ENCODE peak calls at places on chromosomes 1 and 21, in nine cellular contexts. One of them, this sample, is unnamed.

GRCh38 chr1:106049595-106049994 is 1006.9 kb upstream of the PRMT6 start:
- DNase-seq in cardiac muscle cell: no peak
- DNase-seq in mesenchymal stem cell: no peak
- DNase-seq in caudate nucleus: no peak
- DNase-seq in CD8-positive, alpha-beta T cell: no peak
- DNase-seq in spleen: no peak
- DNase-seq in H9: no peak
- DNase-seq in RWPE1: no peak
- DNase-seq in A549: no peak
- DNase-seq in this sample: no peak

GRCh38 chr1:219210067-219210466 is 36.4 kb downstream of the LYPLAL1 start:
- DNase-seq in cardiac muscle cell: no peak
- DNase-seq in mesenchymal stem cell: no peak
- DNase-seq in caudate nucleus: no peak
- DNase-seq in CD8-positive, alpha-beta T cell: no peak
- DNase-seq in spleen: no peak
- DNase-seq in H9: no peak
- DNase-seq in RWPE1: no peak
- DNase-seq in A549: peak
- DNase-seq in this sample: no peak

GRCh38 chr1:84569216-84569615 is 5.0 kb downstream of the CTBS start:
- DNase-seq in cardiac muscle cell: no peak
- DNase-seq in mesenchymal stem cell: no peak
- DNase-seq in caudate nucleus: no peak
- DNase-seq in CD8-positive, alpha-beta T cell: no peak
- DNase-seq in spleen: no peak
- DNase-seq in H9: no peak
- DNase-seq in RWPE1: no peak
- DNase-seq in A549: no peak
- DNase-seq in this sample: no peak

GRCh38 chr1:56797079-56797685 is 22.0 kb downstream of the FYB2 start:
- DNase-seq in cardiac muscle cell: no peak
- DNase-seq in mesenchymal stem cell: no peak
- DNase-seq in caudate nucleus: no peak
- DNase-seq in CD8-positive, alpha-beta T cell: no peak
- DNase-seq in spleen: no peak
- DNase-seq in H9: no peak
- DNase-seq in RWPE1: peak
- DNase-seq in A549: no peak
- DNase-seq in this sample: no peak

GRCh38 chr1:19484338-19484792 is 974 bp downstream of the CAPZB start:
- DNase-seq in cardiac muscle cell: no peak
- DNase-seq in mesenchymal stem cell: no peak
- DNase-seq in caudate nucleus: no peak
- DNase-seq in CD8-positive, alpha-beta T cell: no peak
- DNase-seq in spleen: peak
- DNase-seq in H9: peak
- DNase-seq in RWPE1: peak
- DNase-seq in A549: no peak
- DNase-seq in this sample: no peak

GRCh38 chr1:209349372-209350324 is 233.9 kb upstream of the CAMK1G start:
- DNase-seq in cardiac muscle cell: peak
- DNase-seq in mesenchymal stem cell: peak
- DNase-seq in caudate nucleus: no peak
- DNase-seq in CD8-positive, alpha-beta T cell: no peak
- DNase-seq in spleen: no peak
- DNase-seq in H9: no peak
- DNase-seq in RWPE1: no peak
- DNase-seq in A549: no peak
- DNase-seq in this sample: no peak

GRCh38 chr1:44239337-44239960 is 26.2 kb downstream of the DMAP1 start:
- DNase-seq in cardiac muscle cell: peak
- DNase-seq in mesenchymal stem cell: peak
- DNase-seq in caudate nucleus: no peak
- DNase-seq in CD8-positive, alpha-beta T cell: no peak
- DNase-seq in spleen: peak
- DNase-seq in H9: peak
- DNase-seq in RWPE1: peak
- DNase-seq in A549: no peak
- DNase-seq in this sample: no peak

GRCh38 chr21:42518216-42518615 is 4.6 kb downstream of the SLC37A1 start:
- DNase-seq in cardiac muscle cell: peak
- DNase-seq in mesenchymal stem cell: peak
- DNase-seq in caudate nucleus: no peak
- DNase-seq in CD8-positive, alpha-beta T cell: no peak
- DNase-seq in spleen: no peak
- DNase-seq in H9: no peak
- DNase-seq in RWPE1: no peak
- DNase-seq in A549: peak
- DNase-seq in this sample: no peak

GRCh38 chr1:154206212-154206611 is at the start of gene CFAP141:
- DNase-seq in cardiac muscle cell: no peak
- DNase-seq in mesenchymal stem cell: peak
- DNase-seq in caudate nucleus: no peak
- DNase-seq in CD8-positive, alpha-beta T cell: no peak
- DNase-seq in spleen: no peak
- DNase-seq in H9: no peak
- DNase-seq in RWPE1: peak
- DNase-seq in A549: peak
- DNase-seq in this sample: no peak

GRCh38 chr1:88737338-88737927 is 53.4 kb downstream of the PKN2 start:
- DNase-seq in cardiac muscle cell: no peak
- DNase-seq in mesenchymal stem cell: no peak
- DNase-seq in caudate nucleus: no peak
- DNase-seq in CD8-positive, alpha-beta T cell: no peak
- DNase-seq in spleen: no peak
- DNase-seq in H9: peak
- DNase-seq in RWPE1: no peak
- DNase-seq in A549: no peak
- DNase-seq in this sample: no peak

GRCh38 chr1:214354440-214355148 is 73.6 kb downstream of the SMYD2 start:
- DNase-seq in cardiac muscle cell: no peak
- DNase-seq in mesenchymal stem cell: peak
- DNase-seq in caudate nucleus: no peak
- DNase-seq in CD8-positive, alpha-beta T cell: no peak
- DNase-seq in spleen: no peak
- DNase-seq in H9: no peak
- DNase-seq in RWPE1: no peak
- DNase-seq in A549: no peak
- DNase-seq in this sample: no peak

GRCh38 chr1:94325379-94326302 is 88.3 kb upstream of the ARHGAP29 start:
- DNase-seq in cardiac muscle cell: peak
- DNase-seq in mesenchymal stem cell: peak
- DNase-seq in caudate nucleus: no peak
- DNase-seq in CD8-positive, alpha-beta T cell: no peak
- DNase-seq in spleen: no peak
- DNase-seq in H9: no peak
- DNase-seq in RWPE1: peak
- DNase-seq in A549: peak
- DNase-seq in this sample: no peak

GRCh38 chr1:167863921-167864279 is 50.0 kb downstream of the ADCY10 start:
- DNase-seq in cardiac muscle cell: no peak
- DNase-seq in mesenchymal stem cell: no peak
- DNase-seq in caudate nucleus: no peak
- DNase-seq in CD8-positive, alpha-beta T cell: no peak
- DNase-seq in spleen: no peak
- DNase-seq in H9: no peak
- DNase-seq in RWPE1: no peak
- DNase-seq in A549: no peak
- DNase-seq in this sample: no peak

GRCh38 chr1:158969166-158969565 is 37.8 kb downstream of the PYHIN1 start:
- DNase-seq in cardiac muscle cell: no peak
- DNase-seq in mesenchymal stem cell: no peak
- DNase-seq in caudate nucleus: no peak
- DNase-seq in CD8-positive, alpha-beta T cell: no peak
- DNase-seq in spleen: no peak
- DNase-seq in H9: no peak
- DNase-seq in RWPE1: peak
- DNase-seq in A549: no peak
- DNase-seq in this sample: no peak

GRCh38 chr1:53206735-53207379 is 10.2 kb downstream of the CPT2 start:
- DNase-seq in cardiac muscle cell: no peak
- DNase-seq in mesenchymal stem cell: no peak
- DNase-seq in caudate nucleus: no peak
- DNase-seq in CD8-positive, alpha-beta T cell: no peak
- DNase-seq in spleen: no peak
- DNase-seq in H9: no peak
- DNase-seq in RWPE1: no peak
- DNase-seq in A549: no peak
- DNase-seq in this sample: no peak

GRCh38 chr1:33165209-33165608 is 16.6 kb downstream of the TRIM62 start:
- DNase-seq in cardiac muscle cell: no peak
- DNase-seq in mesenchymal stem cell: no peak
- DNase-seq in caudate nucleus: no peak
- DNase-seq in CD8-positive, alpha-beta T cell: no peak
- DNase-seq in spleen: no peak
- DNase-seq in H9: peak
- DNase-seq in RWPE1: no peak
- DNase-seq in A549: no peak
- DNase-seq in this sample: no peak

GRCh38 chr1:33162141-33162540 is 19.7 kb downstream of the TRIM62 start:
- DNase-seq in cardiac muscle cell: no peak
- DNase-seq in mesenchymal stem cell: no peak
- DNase-seq in caudate nucleus: no peak
- DNase-seq in CD8-positive, alpha-beta T cell: no peak
- DNase-seq in spleen: no peak
- DNase-seq in H9: no peak
- DNase-seq in RWPE1: no peak
- DNase-seq in A549: no peak
- DNase-seq in this sample: no peak

GRCh38 chr1:33164120-33164519 is 17.7 kb downstream of the TRIM62 start:
- DNase-seq in cardiac muscle cell: no peak
- DNase-seq in mesenchymal stem cell: no peak
- DNase-seq in caudate nucleus: no peak
- DNase-seq in CD8-positive, alpha-beta T cell: no peak
- DNase-seq in spleen: no peak
- DNase-seq in H9: no peak
- DNase-seq in RWPE1: no peak
- DNase-seq in A549: no peak
- DNase-seq in this sample: no peak

GRCh38 chr1:33165809-33166208 is 16.0 kb downstream of the TRIM62 start:
- DNase-seq in cardiac muscle cell: no peak
- DNase-seq in mesenchymal stem cell: no peak
- DNase-seq in caudate nucleus: no peak
- DNase-seq in CD8-positive, alpha-beta T cell: no peak
- DNase-seq in spleen: no peak
- DNase-seq in H9: no peak
- DNase-seq in RWPE1: no peak
- DNase-seq in A549: no peak
- DNase-seq in this sample: no peak

DNA sequence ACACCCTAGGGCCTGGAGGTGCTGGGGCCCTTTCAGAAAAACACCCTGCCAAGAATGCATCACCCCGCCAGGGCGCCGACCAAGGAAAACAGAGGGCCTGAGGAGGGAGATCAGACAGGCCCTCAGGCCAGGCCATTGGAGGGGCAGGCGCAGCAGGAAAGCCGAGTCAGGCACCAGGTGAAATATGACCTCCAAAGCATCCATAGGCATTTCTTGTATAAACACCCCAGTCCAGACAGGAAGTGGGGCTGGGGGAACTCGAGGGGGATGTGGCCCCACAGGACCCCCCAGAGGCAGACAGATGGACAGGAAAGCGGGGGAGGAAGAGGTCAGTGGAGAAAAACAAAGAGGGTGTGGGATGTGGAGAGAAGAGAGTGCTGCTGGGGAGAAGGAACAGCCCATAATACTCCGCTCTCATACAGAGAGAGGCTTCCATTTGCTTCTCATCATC is 18.2 kb downstream of the TRIM62 start:
- DNase-seq in cardiac muscle cell: peak
- DNase-seq in mesenchymal stem cell: peak
- DNase-seq in caudate nucleus: no peak
- DNase-seq in CD8-positive, alpha-beta T cell: no peak
- DNase-seq in spleen: no peak
- DNase-seq in H9: peak
- DNase-seq in RWPE1: no peak
- DNase-seq in A549: no peak
- DNase-seq in this sample: no peak
- H3K27ac ChIP-seq in cardiac muscle cell: no peak
- H3K27ac ChIP-seq in mesenchymal stem cell: peak
- H3K27ac ChIP-seq in caudate nucleus: no peak
- H3K27ac ChIP-seq in CD8-positive, alpha-beta T cell: no peak
- H3K27ac ChIP-seq in spleen: no peak
- H3K27ac ChIP-seq in H9: no peak
- H3K27ac ChIP-seq in RWPE1: no peak
- H3K27ac ChIP-seq in A549: no peak
- H3K27ac ChIP-seq in this sample: no peak

GRCh38 chr1:35475356-35475755 is 81.8 kb downstream of the KIAA0319L start:
- DNase-seq in cardiac muscle cell: peak
- DNase-seq in mesenchymal stem cell: no peak
- DNase-seq in caudate nucleus: no peak
- DNase-seq in CD8-positive, alpha-beta T cell: no peak
- DNase-seq in spleen: no peak
- DNase-seq in H9: no peak
- DNase-seq in RWPE1: no peak
- DNase-seq in A549: peak
- DNase-seq in this sample: no peak
- H3K27ac ChIP-seq in cardiac muscle cell: no peak
- H3K27ac ChIP-seq in mesenchymal stem cell: no peak
- H3K27ac ChIP-seq in caudate nucleus: no peak
- H3K27ac ChIP-seq in CD8-positive, alpha-beta T cell: no peak
- H3K27ac ChIP-seq in spleen: no peak
- H3K27ac ChIP-seq in H9: no peak
- H3K27ac ChIP-seq in RWPE1: no peak
- H3K27ac ChIP-seq in A549: no peak
- H3K27ac ChIP-seq in this sample: no peak

GRCh38 chr1:91123319-91123718 is 101.5 kb upstream of the ZNF644 start:
- DNase-seq in cardiac muscle cell: no peak
- DNase-seq in mesenchymal stem cell: no peak
- DNase-seq in caudate nucleus: no peak
- DNase-seq in CD8-positive, alpha-beta T cell: no peak
- DNase-seq in spleen: no peak
- DNase-seq in H9: no peak
- DNase-seq in RWPE1: no peak
- DNase-seq in A549: no peak
- DNase-seq in this sample: no peak
- H3K27ac ChIP-seq in cardiac muscle cell: no peak
- H3K27ac ChIP-seq in mesenchymal stem cell: no peak
- H3K27ac ChIP-seq in caudate nucleus: no peak
- H3K27ac ChIP-seq in CD8-positive, alpha-beta T cell: no peak
- H3K27ac ChIP-seq in spleen: no peak
- H3K27ac ChIP-seq in H9: peak
- H3K27ac ChIP-seq in RWPE1: no peak
- H3K27ac ChIP-seq in A549: no peak
- H3K27ac ChIP-seq in this sample: no peak

DNA sequence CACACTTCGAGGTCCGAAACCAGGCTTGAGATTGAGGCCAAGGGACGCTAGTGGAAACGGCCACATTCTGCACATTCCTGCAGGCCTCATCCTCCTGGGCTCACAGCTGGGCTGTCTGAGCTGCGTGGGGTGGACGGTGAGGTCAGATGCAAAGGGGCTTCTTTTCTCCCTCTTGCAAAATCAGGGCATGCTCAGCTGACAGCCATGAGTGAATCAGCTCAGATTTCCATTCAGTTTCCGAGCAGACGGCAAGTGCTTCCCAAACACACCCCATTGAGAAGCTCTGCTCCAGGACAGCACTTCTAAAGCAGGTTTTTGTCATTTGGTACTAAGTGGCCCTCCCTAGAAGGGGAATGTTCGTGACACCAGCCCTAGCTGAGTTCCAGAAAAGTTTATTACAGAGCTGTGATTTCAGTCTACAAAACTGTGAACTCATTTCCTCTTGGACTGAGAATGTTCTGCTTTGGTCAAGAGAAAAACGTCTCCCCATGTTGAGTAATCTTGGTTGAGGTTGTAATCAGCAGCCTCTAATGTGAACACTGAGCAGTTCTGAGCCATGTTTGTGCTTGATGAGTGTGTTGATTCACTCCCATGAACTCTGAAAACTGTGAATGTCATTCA is 10.0 kb downstream of the PDPN start:
- DNase-seq in cardiac muscle cell: peak
- DNase-seq in mesenchymal stem cell: peak
- DNase-seq in caudate nucleus: no peak
- DNase-seq in CD8-positive, alpha-beta T cell: no peak
- DNase-seq in spleen: no peak
- DNase-seq in H9: peak
- DNase-seq in RWPE1: no peak
- DNase-seq in A549: no peak
- DNase-seq in this sample: no peak
- H3K27ac ChIP-seq in cardiac muscle cell: peak
- H3K27ac ChIP-seq in mesenchymal stem cell: no peak
- H3K27ac ChIP-seq in caudate nucleus: peak
- H3K27ac ChIP-seq in CD8-positive, alpha-beta T cell: no peak
- H3K27ac ChIP-seq in spleen: no peak
- H3K27ac ChIP-seq in H9: no peak
- H3K27ac ChIP-seq in RWPE1: peak
- H3K27ac ChIP-seq in A549: no peak
- H3K27ac ChIP-seq in this sample: no peak